ENCODE peak calls at places on chromosomes 1 and 21, in eight cellular contexts. Q is aorta, V is trophoblast cell, Z is neural progenitor cell, M is SJSA1, P is PC-3, N is heart right ventricle, U is breast epithelium. F is an unnamed sample.

GRCh38 chr1:53332833-53333232 is 5.0 kb upstream of the LRP8 start:
- DNase-seq in P (no peak), Z (no peak), U (peak; percentile 5), N (no peak), M (peak; percentile 31), Q (peak; percentile 45), V (no peak), F (no peak)

GRCh38 chr1:222912730-222913129 is 97.9 kb downstream of the DISP1 start:
- DNase-seq in M (no peak), N (no peak), Z (no peak), Q (no peak), U (no peak), P (no peak), V (no peak), F (no peak)

GRCh38 chr1:152072311-152072710 is 16.6 kb downstream of the TCHHL1 start:
- DNase-seq in P (no peak), Z (no peak), Q (no peak), N (no peak), U (no peak), V (no peak), M (no peak), F (no peak)

GRCh38 chr1:243944429-243945160 is 94.6 kb upstream of the AKT3 start:
- DNase-seq in P (no peak), N (no peak), M (no peak), U (no peak), V (peak; percentile 98), Z (peak; percentile 70), Q (no peak), F (no peak)

GRCh38 chr1:19949016-19949415 is 25.6 kb upstream of the PLA2G2E start:
- DNase-seq in Z (no peak), P (peak; percentile 90), U (no peak), N (no peak), Q (no peak), V (peak; percentile 63), M (peak; percentile 82), F (no peak)

GRCh38 chr1:180353930-180354329 is 123.9 kb downstream of the LHX4 start:
- DNase-seq in Q (no peak), N (no peak), Z (peak; percentile 95), P (no peak), V (no peak), U (no peak), M (no peak), F (no peak)

GRCh38 chr1:10687782-10688408 is 108.6 kb downstream of the CASZ1 start:
- DNase-seq in Z (no peak), N (no peak), M (no peak), Q (no peak), U (no peak), V (no peak), P (no peak), F (no peak)

GRCh38 chr1:226132731-226133503 is 53.6 kb downstream of the ACBD3 start:
- DNase-seq in N (no peak), Z (no peak), M (peak; percentile 29), V (peak; percentile 48), U (peak; percentile 61), Q (peak; percentile 69), P (peak; percentile 91), F (no peak)

GRCh38 chr1:185108324-185108723 is 48.4 kb downstream of the TRMT1L start:
- DNase-seq in U (no peak), Z (no peak), P (no peak), N (no peak), M (no peak), V (no peak), Q (no peak), F (no peak)

GRCh38 chr1:206141996-206142395 is 24.8 kb upstream of the AVPR1B start:
- DNase-seq in U (no peak), V (no peak), N (no peak), Q (no peak), Z (no peak), P (no peak), M (no peak), F (no peak)

GRCh38 chr1:100995196-100995983 is 30.2 kb downstream of the DPH5 start:
- DNase-seq in V (no peak), Z (no peak), U (no peak), N (no peak), Q (no peak), M (no peak), P (no peak), F (no peak)
- H3K27ac ChIP-seq in V (no peak overlapping the region), Z (no peak overlapping the region), U (peak overlapping the region; percentile 1), N (peak overlapping the region; percentile 82), Q (no peak overlapping the region), M (no peak overlapping the region), P (no peak overlapping the region), F (no peak overlapping the region)

GRCh38 chr1:18907914-18908845 is 5.8 kb upstream of the ALDH4A1 start:
- DNase-seq in N (no peak), Q (no peak), M (no peak), U (no peak), V (no peak), P (no peak), Z (peak; percentile 35), F (no peak)
- H3K4me3 ChIP-seq in N (no peak overlapping the region), Q (no peak overlapping the region), M (no peak overlapping the region), U (no peak overlapping the region), V (no peak overlapping the region), P (no peak overlapping the region), Z (no peak overlapping the region), F (no peak overlapping the region)

GRCh38 chr1:201606581-201606980 is 67.7 kb downstream of the NAV1 start:
- DNase-seq in M (no peak), V (no peak), P (no peak), U (no peak), Z (no peak), Q (no peak), N (no peak), F (no peak)

GRCh38 chr1:201605385-201605747 is 66.4 kb downstream of the NAV1 start:
- DNase-seq in Z (no peak), N (no peak), V (no peak), U (no peak), M (no peak), P (no peak), Q (no peak), F (no peak)

GRCh38 chr1:201610806-201611205 is 71.9 kb downstream of the NAV1 start:
- DNase-seq in P (no peak), V (no peak), M (no peak), N (no peak), Q (no peak), Z (peak; percentile 54), U (no peak), F (no peak)

GRCh38 chr1:201606096-201606495 is 67.2 kb downstream of the NAV1 start:
- DNase-seq in N (no peak), Z (no peak), M (no peak), V (no peak), P (no peak), Q (no peak), U (no peak), F (no peak)

DNA sequence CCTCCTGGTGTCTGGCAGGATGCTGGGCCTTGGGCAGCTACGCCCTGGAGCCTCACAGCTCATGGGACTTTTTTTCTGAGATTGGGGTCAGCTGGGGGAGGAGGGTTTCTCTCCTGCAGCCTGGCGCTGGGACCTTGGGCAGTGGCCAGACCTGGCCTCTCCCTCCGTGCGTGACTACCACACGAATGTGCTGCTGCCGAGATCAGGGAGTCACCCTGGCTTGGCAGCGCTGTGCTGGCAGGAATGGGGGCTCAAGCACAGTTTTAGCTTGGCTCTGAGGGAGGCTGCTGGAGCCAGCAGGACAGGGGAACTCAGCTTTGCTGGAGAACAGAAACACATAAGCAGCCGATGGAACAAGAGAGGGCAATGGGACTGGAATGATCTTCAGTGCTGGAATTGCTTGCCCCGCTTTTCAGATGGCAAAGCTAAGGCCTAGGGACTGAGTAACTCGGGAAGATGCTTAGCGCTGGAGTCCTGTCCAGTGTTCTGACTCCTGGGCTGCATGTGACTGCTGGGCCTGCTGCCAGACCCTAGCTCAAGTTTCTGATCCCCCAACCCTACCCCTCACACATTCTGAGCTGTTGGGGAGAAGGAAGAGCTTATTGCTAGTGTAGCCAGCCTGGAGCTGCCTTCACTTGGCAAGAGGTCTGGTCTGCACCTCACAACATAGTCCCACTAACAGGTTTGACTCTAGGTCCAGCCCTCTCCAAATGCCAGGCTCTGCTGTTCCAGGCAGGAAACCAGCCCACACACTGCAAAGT is 69.9 kb downstream of the NAV1 start:
- DNase-seq in Q (peak; percentile 86), Z (no peak), U (no peak), N (no peak), V (no peak), M (no peak), P (no peak), F (no peak)
- H3K27ac ChIP-seq in Q (no peak overlapping the region), Z (no peak overlapping the region), U (no peak overlapping the region), N (peak overlapping the region; percentile 21), V (no peak overlapping the region), M (no peak overlapping the region), P (no peak overlapping the region), F (no peak overlapping the region)

GRCh38 chr21:26965091-26965566 is 1.8 kb downstream of the ADAMTS5 start:
- DNase-seq in N (no peak), U (no peak), Q (peak; percentile 64), V (no peak), Z (no peak), M (no peak), P (no peak), F (no peak)
- H3K4me3 ChIP-seq in N (peak overlapping the region; percentile 66), U (peak overlapping the region; percentile 90), Q (no peak overlapping the region), V (no peak overlapping the region), Z (peak overlapping the region; percentile 53), M (no peak overlapping the region), P (no peak overlapping the region), F (peak overlapping the region; percentile 67)

DNA sequence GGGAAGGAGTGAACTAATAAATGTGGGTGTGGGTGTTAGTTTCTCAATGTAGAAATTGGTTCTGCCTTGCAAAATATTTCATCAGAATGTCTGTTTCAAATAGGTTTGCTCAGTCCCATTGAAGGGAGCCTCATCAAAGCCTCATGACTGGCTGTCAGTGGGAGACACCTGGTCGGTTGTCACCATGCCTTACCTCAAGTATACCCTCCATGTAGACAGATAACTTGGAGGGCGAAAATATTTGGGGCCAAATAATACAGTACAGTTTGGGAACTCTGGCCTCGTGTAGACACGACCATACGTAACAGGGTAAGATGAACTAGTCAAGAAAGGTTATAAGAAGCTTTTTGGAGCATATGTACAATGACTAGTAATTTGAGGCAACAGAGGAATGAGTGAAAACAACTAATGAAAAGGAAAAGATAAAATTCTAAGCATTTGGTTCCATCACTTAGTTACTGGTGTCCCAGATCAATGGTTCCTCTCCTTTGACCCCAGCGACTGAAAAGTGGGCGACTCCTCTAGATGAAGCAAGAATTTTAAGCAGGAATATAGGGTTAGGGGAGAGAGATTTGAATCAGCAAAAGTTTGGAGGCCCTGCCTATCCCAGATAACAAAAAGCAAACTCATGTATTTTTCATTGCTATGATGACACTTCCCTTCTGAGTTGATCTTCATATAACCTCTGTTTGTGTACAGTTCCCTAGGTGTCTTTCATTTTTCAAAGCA is 163.9 kb downstream of the LRRC40 start:
- DNase-seq in P (no peak), V (no peak), U (no peak), Q (no peak), N (no peak), Z (no peak), M (no peak), F (no peak)
- H3K27ac ChIP-seq in P (no peak overlapping the region), V (no peak overlapping the region), U (no peak overlapping the region), Q (no peak overlapping the region), N (no peak overlapping the region), Z (no peak overlapping the region), M (no peak overlapping the region), F (no peak overlapping the region)

GRCh38 chr21:45408811-45409261 is 3.9 kb downstream of the COL18A1 start:
- DNase-seq in V (no peak), N (no peak), Q (peak; percentile 73), M (no peak), Z (no peak), P (no peak), U (no peak), F (peak; percentile 48)
- H3K4me3 ChIP-seq in V (no peak overlapping the region), N (no peak overlapping the region), Q (no peak overlapping the region), M (no peak overlapping the region), Z (no peak overlapping the region), P (no peak overlapping the region), U (no peak overlapping the region), F (no peak overlapping the region)